ENCODE peak calls at places on chromosome 9, in eight cellular contexts. J is HCT116, E is gastrocnemius medialis, B is right lobe of liver, I is stomach, V is A549, O is tibial artery, R is OCI-LY7. L is an unnamed sample.

GRCh38 chr9:13865869-13866268 is 448.1 kb downstream of the NFIB start:
- DNase-seq in I (no peak), R (no peak), V (no peak), E (no peak), O (no peak), J (no peak), B (no peak), L (peak; percentile 30)

GRCh38 chr9:85554349-85554748 is 187.4 kb downstream of the AGTPBP1 start:
- DNase-seq in O (no peak), E (no peak), R (no peak), B (no peak), J (no peak), V (no peak), I (no peak), L (no peak)

GRCh38 chr9:16925426-16925825 is 55.0 kb upstream of the BNC2 start:
- DNase-seq in J (no peak), E (no peak), B (no peak), I (no peak), R (no peak), V (no peak), O (no peak), L (no peak)

GRCh38 chr9:108296056-108296455 is 559.7 kb downstream of the ACTL7B start:
- DNase-seq in R (no peak), B (no peak), E (no peak), V (no peak), J (no peak), I (no peak), O (no peak), L (no peak)

GRCh38 chr9:91036356-91036755 is 234.7 kb downstream of the SYK start:
- DNase-seq in B (no peak), J (no peak), O (no peak), V (no peak), R (peak; percentile 5), E (no peak), I (no peak), L (no peak)

GRCh38 chr9:130041648-130042405 is 1.2 kb downstream of the FNBP1 start:
- DNase-seq in O (peak; percentile 69), B (peak; percentile 63), V (no peak), J (no peak), I (no peak), E (no peak), R (no peak), L (peak; percentile 34)

GRCh38 chr9:77893706-77894105 is 137.9 kb downstream of the GNAQ start:
- DNase-seq in E (no peak), O (no peak), V (no peak), B (no peak), J (no peak), I (no peak), R (no peak), L (no peak)

GRCh38 chr9:119802621-119803020 is 433.4 kb upstream of the BRINP1 start:
- DNase-seq in V (no peak), J (no peak), I (no peak), O (peak; percentile 90), E (peak; percentile 92), R (no peak), B (no peak), L (no peak)

GRCh38 chr9:95284152-95284551 is 33.4 kb downstream of the FANCC start:
- DNase-seq in I (no peak), R (no peak), E (no peak), O (no peak), V (no peak), B (no peak), J (no peak), L (no peak)

GRCh38 chr9:70477146-70477745 is 62.8 kb upstream of the KLF9 start:
- DNase-seq in O (no peak), B (no peak), I (no peak), R (no peak), E (no peak), V (no peak), J (no peak), L (no peak)

GRCh38 chr9:6495484-6495883 is 82.5 kb downstream of the UHRF2 start:
- DNase-seq in J (no peak), I (no peak), O (no peak), R (peak; percentile 7), V (no peak), B (no peak), E (no peak), L (no peak)

GRCh38 chr9:114641974-114642373 is 15.6 kb downstream of the TEX53 start:
- DNase-seq in J (no peak), B (no peak), O (no peak), R (no peak), E (no peak), V (no peak), I (no peak), L (no peak)

GRCh38 chr9:16899611-16900010 is 29.1 kb upstream of the BNC2 start:
- DNase-seq in J (no peak), V (no peak), B (no peak), O (no peak), R (no peak), I (no peak), E (no peak), L (no peak)

GRCh38 chr9:131010482-131011273 is 1.7 kb downstream of the LAMC3 start:
- DNase-seq in R (no peak), I (no peak), V (no peak), E (no peak), O (no peak), J (no peak), B (no peak), L (no peak)

GRCh38 chr9:93039456-93039855 is 19.0 kb upstream of the SUSD3 start:
- DNase-seq in B (peak; percentile 32), E (no peak), I (no peak), V (no peak), O (no peak), J (no peak), R (no peak), L (no peak)

GRCh38 chr9:133664651-133665050 is 28.5 kb downstream of the DBH start:
- DNase-seq in J (no peak), O (no peak), B (no peak), R (no peak), E (no peak), V (no peak), I (no peak), L (no peak)

GRCh38 chr9:17578577-17578910 is 322 bp upstream of the SH3GL2 start:
- DNase-seq in B (no peak), I (no peak), R (no peak), O (no peak), E (no peak), J (no peak), V (no peak), L (no peak)

GRCh38 chr9:68947015-68947414 is 66.9 kb downstream of the PRKACG start:
- DNase-seq in V (no peak), B (no peak), I (no peak), J (no peak), E (no peak), R (no peak), O (no peak), L (no peak)

GRCh38 chr9:96317335-96317980 is 15.5 kb upstream of the HSD17B3 start:
- DNase-seq in V (peak; percentile 60), I (peak; percentile 59), E (peak; percentile 19), B (no peak), O (peak; percentile 69), R (peak; percentile 47), J (peak; percentile 41), L (peak; percentile 77)

GRCh38 chr9:133708770-133709611 is 29.2 kb downstream of the SARDH start:
- DNase-seq in J (no peak), R (peak; percentile 86), O (peak; percentile 54), I (no peak), V (no peak), B (peak; percentile 55), E (peak; percentile 3), L (no peak)

GRCh38 chr9:84677080-84677479 is 7.6 kb downstream of the NTRK2 start:
- DNase-seq in R (no peak), V (no peak), O (no peak), I (no peak), B (no peak), J (no peak), E (no peak), L (no peak)

GRCh38 chr9:127941062-127941925 is 3.6 kb upstream of the DPM2 start:
- DNase-seq in V (no peak), E (no peak), R (no peak), J (no peak), B (no peak), I (no peak), O (no peak), L (no peak)

GRCh38 chr9:127942152-127943010 is 4.7 kb upstream of the DPM2 start:
- DNase-seq in R (peak; percentile 72), O (peak; percentile 86), I (peak; percentile 73), V (peak; percentile 63), J (no peak), E (peak; percentile 81), B (no peak), L (peak; percentile 71)

GRCh38 chr9:127943011-127943662 is 5.5 kb upstream of the DPM2 start:
- DNase-seq in J (no peak), R (no peak), O (no peak), V (no peak), E (no peak), I (no peak), B (no peak), L (no peak)

GRCh38 chr9:127938298-127938690 is 640 bp upstream of the DPM2 start:
- DNase-seq in O (no peak), B (no peak), V (no peak), I (no peak), R (no peak), E (no peak), J (no peak), L (peak; percentile 55)

GRCh38 chr9:127940598-127940997 is 2.9 kb upstream of the DPM2 start:
- DNase-seq in I (no peak), V (no peak), J (no peak), E (no peak), B (no peak), R (no peak), O (no peak), L (no peak)
- H3K27ac ChIP-seq in I (no peak overlapping the region), V (no peak overlapping the region), J (no peak overlapping the region), E (no peak overlapping the region), B (no peak overlapping the region), R (no peak overlapping the region), O (no peak overlapping the region), L (no peak overlapping the region)

DNA sequence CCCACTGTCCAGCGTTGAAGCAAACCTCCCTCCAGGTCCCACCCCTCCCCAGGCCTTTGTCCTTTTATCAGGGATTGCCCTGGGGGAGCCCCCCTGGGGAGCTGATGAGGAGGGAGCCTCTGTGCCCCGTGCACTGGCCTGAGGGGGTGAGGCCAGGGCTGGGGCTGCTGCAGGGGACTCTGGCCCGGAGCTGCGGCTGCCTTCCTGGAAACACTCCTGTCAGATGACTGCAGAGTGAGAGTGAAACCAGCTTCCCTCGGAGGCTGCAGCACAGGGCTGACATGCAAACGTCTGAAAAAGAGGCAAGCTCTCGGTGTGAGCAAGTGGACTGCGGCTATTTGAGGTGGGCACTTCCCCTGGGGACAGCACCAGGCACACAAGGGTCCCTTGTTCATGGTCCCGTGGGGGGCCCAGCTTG is 4.6 kb upstream of the TRAF2 start:
- DNase-seq in R (peak; percentile 27), I (peak; percentile 61), O (no peak), V (no peak), E (no peak), B (no peak), J (no peak), L (peak; percentile 53)
- H3K4me3 ChIP-seq in R (no peak overlapping the region), I (peak overlapping the region; percentile 28), O (no peak overlapping the region), V (no peak overlapping the region), E (no peak overlapping the region), B (no peak overlapping the region), J (no peak overlapping the region), L (no peak overlapping the region)

GRCh38 chr9:128203024-128203841 is at the start of gene DNM1:
- DNase-seq in J (no peak), R (peak; percentile 81), E (no peak), B (peak; percentile 70), V (peak; percentile 89), O (peak; percentile 72), I (peak; percentile 69), L (peak; percentile 72)
- H3K27ac ChIP-seq in J (peak within 1 kb of the TSS; percentile 35), R (no peak within 1 kb of the TSS), E (no peak within 1 kb of the TSS), B (no peak within 1 kb of the TSS), V (peak within 1 kb of the TSS; percentile 95), O (peak within 1 kb of the TSS; percentile 34), I (no peak within 1 kb of the TSS), L (no peak within 1 kb of the TSS)

GRCh38 chr9:98808879-98809278 is 1.4 kb downstream of the GALNT12 start:
- DNase-seq in V (no peak), O (no peak), B (no peak), R (no peak), J (no peak), I (no peak), E (no peak), L (no peak)
- H3K4me3 ChIP-seq in V (no peak overlapping the region), O (no peak overlapping the region), B (no peak overlapping the region), R (no peak overlapping the region), J (peak overlapping the region; percentile 79), I (peak overlapping the region; percentile 53), E (no peak overlapping the region), L (no peak overlapping the region)

L was measured in cardiac muscle cell.